ENCODE peak calls at places on chromosomes 3 and 15, in seven cellular contexts. One of them, this sample, is unnamed.

GRCh38 chr3:178325330-178325729 is 210.9 kb upstream of the KCNMB2 start:
- DNase-seq in MCF 10A: peak
- DNase-seq in SHP77 treated with DMSO at 0.1 percent for 48 hours: no peak
- DNase-seq in GM18507: no peak
- DNase-seq in activated naive CD8-positive, alpha-beta T cell treated with anti-CD3 and anti-CD28 coated beads for 36 hours: no peak
- DNase-seq in A549: no peak
- DNase-seq in HFFc6: peak
- DNase-seq in this sample: peak

GRCh38 chr15:90552162-90552928 is 22.6 kb downstream of the CRTC3 start:
- DNase-seq in MCF 10A: no peak
- DNase-seq in SHP77 treated with DMSO at 0.1 percent for 48 hours: no peak
- DNase-seq in GM18507: no peak
- DNase-seq in activated naive CD8-positive, alpha-beta T cell treated with anti-CD3 and anti-CD28 coated beads for 36 hours: no peak
- DNase-seq in A549: no peak
- DNase-seq in HFFc6: peak
- DNase-seq in this sample: peak

GRCh38 chr3:106589306-106589942 is 720.6 kb upstream of the CBLB start:
- DNase-seq in MCF 10A: peak
- DNase-seq in SHP77 treated with DMSO at 0.1 percent for 48 hours: no peak
- DNase-seq in GM18507: no peak
- DNase-seq in activated naive CD8-positive, alpha-beta T cell treated with anti-CD3 and anti-CD28 coated beads for 36 hours: no peak
- DNase-seq in A549: no peak
- DNase-seq in HFFc6: no peak
- DNase-seq in this sample: peak

GRCh38 chr3:74538669-74539068 is 75.8 kb downstream of the CNTN3 start:
- DNase-seq in MCF 10A: no peak
- DNase-seq in SHP77 treated with DMSO at 0.1 percent for 48 hours: no peak
- DNase-seq in GM18507: no peak
- DNase-seq in activated naive CD8-positive, alpha-beta T cell treated with anti-CD3 and anti-CD28 coated beads for 36 hours: no peak
- DNase-seq in A549: no peak
- DNase-seq in HFFc6: no peak
- DNase-seq in this sample: no peak

GRCh38 chr3:185172086-185173049 is 19.5 kb upstream of the C3orf70 start:
- DNase-seq in MCF 10A: no peak
- DNase-seq in SHP77 treated with DMSO at 0.1 percent for 48 hours: no peak
- DNase-seq in GM18507: no peak
- DNase-seq in activated naive CD8-positive, alpha-beta T cell treated with anti-CD3 and anti-CD28 coated beads for 36 hours: no peak
- DNase-seq in A549: no peak
- DNase-seq in HFFc6: no peak
- DNase-seq in this sample: no peak

GRCh38 chr15:34818531-34818930 is 23.2 kb upstream of the ACTC1 start:
- DNase-seq in MCF 10A: no peak
- DNase-seq in SHP77 treated with DMSO at 0.1 percent for 48 hours: no peak
- DNase-seq in GM18507: no peak
- DNase-seq in activated naive CD8-positive, alpha-beta T cell treated with anti-CD3 and anti-CD28 coated beads for 36 hours: no peak
- DNase-seq in A549: no peak
- DNase-seq in HFFc6: peak
- DNase-seq in this sample: peak

GRCh38 chr15:73570355-73571032 is 62.7 kb downstream of the NPTN start:
- DNase-seq in MCF 10A: no peak
- DNase-seq in SHP77 treated with DMSO at 0.1 percent for 48 hours: no peak
- DNase-seq in GM18507: no peak
- DNase-seq in activated naive CD8-positive, alpha-beta T cell treated with anti-CD3 and anti-CD28 coated beads for 36 hours: no peak
- DNase-seq in A549: no peak
- DNase-seq in HFFc6: no peak
- DNase-seq in this sample: no peak

GRCh38 chr15:66763186-66764066 is 61.4 kb downstream of the SMAD6 start:
- DNase-seq in MCF 10A: peak
- DNase-seq in SHP77 treated with DMSO at 0.1 percent for 48 hours: no peak
- DNase-seq in GM18507: no peak
- DNase-seq in activated naive CD8-positive, alpha-beta T cell treated with anti-CD3 and anti-CD28 coated beads for 36 hours: no peak
- DNase-seq in A549: no peak
- DNase-seq in HFFc6: no peak
- DNase-seq in this sample: no peak

GRCh38 chr15:44010114-44010513 is 183.3 kb downstream of the WDR76 start:
- DNase-seq in MCF 10A: no peak
- DNase-seq in SHP77 treated with DMSO at 0.1 percent for 48 hours: no peak
- DNase-seq in GM18507: no peak
- DNase-seq in activated naive CD8-positive, alpha-beta T cell treated with anti-CD3 and anti-CD28 coated beads for 36 hours: no peak
- DNase-seq in A549: no peak
- DNase-seq in HFFc6: peak
- DNase-seq in this sample: peak

GRCh38 chr3:134374791-134375541 is 719 bp upstream of the AMOTL2 start:
- DNase-seq in MCF 10A: peak
- DNase-seq in SHP77 treated with DMSO at 0.1 percent for 48 hours: no peak
- DNase-seq in GM18507: no peak
- DNase-seq in activated naive CD8-positive, alpha-beta T cell treated with anti-CD3 and anti-CD28 coated beads for 36 hours: no peak
- DNase-seq in A549: peak
- DNase-seq in HFFc6: peak
- DNase-seq in this sample: no peak

GRCh38 chr3:137020315-137020714 is 62.5 kb downstream of the IL20RB start:
- DNase-seq in MCF 10A: no peak
- DNase-seq in SHP77 treated with DMSO at 0.1 percent for 48 hours: no peak
- DNase-seq in GM18507: no peak
- DNase-seq in activated naive CD8-positive, alpha-beta T cell treated with anti-CD3 and anti-CD28 coated beads for 36 hours: no peak
- DNase-seq in A549: no peak
- DNase-seq in HFFc6: no peak
- DNase-seq in this sample: no peak

GRCh38 chr3:62159056-62159455 is 214.3 kb downstream of the FEZF2 start:
- DNase-seq in MCF 10A: no peak
- DNase-seq in SHP77 treated with DMSO at 0.1 percent for 48 hours: no peak
- DNase-seq in GM18507: no peak
- DNase-seq in activated naive CD8-positive, alpha-beta T cell treated with anti-CD3 and anti-CD28 coated beads for 36 hours: no peak
- DNase-seq in A549: no peak
- DNase-seq in HFFc6: no peak
- DNase-seq in this sample: no peak

GRCh38 chr3:161222662-161223061 is 1.6 kb downstream of the NMD3 start:
- DNase-seq in MCF 10A: peak
- DNase-seq in SHP77 treated with DMSO at 0.1 percent for 48 hours: no peak
- DNase-seq in GM18507: no peak
- DNase-seq in activated naive CD8-positive, alpha-beta T cell treated with anti-CD3 and anti-CD28 coated beads for 36 hours: no peak
- DNase-seq in A549: no peak
- DNase-seq in HFFc6: no peak
- DNase-seq in this sample: no peak

GRCh38 chr3:76551739-76552138 is 488.2 kb upstream of the ROBO2 start:
- DNase-seq in MCF 10A: no peak
- DNase-seq in SHP77 treated with DMSO at 0.1 percent for 48 hours: peak
- DNase-seq in GM18507: no peak
- DNase-seq in activated naive CD8-positive, alpha-beta T cell treated with anti-CD3 and anti-CD28 coated beads for 36 hours: no peak
- DNase-seq in A549: no peak
- DNase-seq in HFFc6: no peak
- DNase-seq in this sample: no peak

GRCh38 chr3:90039994-90040393 is 932.6 kb downstream of the EPHA3 start:
- DNase-seq in MCF 10A: no peak
- DNase-seq in SHP77 treated with DMSO at 0.1 percent for 48 hours: no peak
- DNase-seq in GM18507: no peak
- DNase-seq in activated naive CD8-positive, alpha-beta T cell treated with anti-CD3 and anti-CD28 coated beads for 36 hours: no peak
- DNase-seq in A549: no peak
- DNase-seq in HFFc6: no peak
- DNase-seq in this sample: no peak

GRCh38 chr3:72665701-72666443 is 182.4 kb downstream of the SHQ1 start:
- DNase-seq in MCF 10A: peak
- DNase-seq in SHP77 treated with DMSO at 0.1 percent for 48 hours: no peak
- DNase-seq in GM18507: peak
- DNase-seq in activated naive CD8-positive, alpha-beta T cell treated with anti-CD3 and anti-CD28 coated beads for 36 hours: peak
- DNase-seq in A549: peak
- DNase-seq in HFFc6: peak
- DNase-seq in this sample: no peak

GRCh38 chr3:179308006-179308405 is 14.8 kb upstream of the ZNF639 start:
- DNase-seq in MCF 10A: no peak
- DNase-seq in SHP77 treated with DMSO at 0.1 percent for 48 hours: no peak
- DNase-seq in GM18507: no peak
- DNase-seq in activated naive CD8-positive, alpha-beta T cell treated with anti-CD3 and anti-CD28 coated beads for 36 hours: no peak
- DNase-seq in A549: no peak
- DNase-seq in HFFc6: no peak
- DNase-seq in this sample: no peak

GRCh38 chr15:36469567-36469966 is 109.9 kb upstream of the CDIN1 start:
- DNase-seq in MCF 10A: no peak
- DNase-seq in SHP77 treated with DMSO at 0.1 percent for 48 hours: no peak
- DNase-seq in GM18507: no peak
- DNase-seq in activated naive CD8-positive, alpha-beta T cell treated with anti-CD3 and anti-CD28 coated beads for 36 hours: no peak
- DNase-seq in A549: no peak
- DNase-seq in HFFc6: peak
- DNase-seq in this sample: no peak

GRCh38 chr3:27723803-27724458 is 1.8 kb upstream of the EOMES start:
- DNase-seq in MCF 10A: no peak
- DNase-seq in SHP77 treated with DMSO at 0.1 percent for 48 hours: no peak
- DNase-seq in GM18507: no peak
- DNase-seq in activated naive CD8-positive, alpha-beta T cell treated with anti-CD3 and anti-CD28 coated beads for 36 hours: no peak
- DNase-seq in A549: no peak
- DNase-seq in HFFc6: no peak
- DNase-seq in this sample: no peak

GRCh38 chr3:48268381-48268935 is 27.6 kb downstream of the ZNF589 start:
- DNase-seq in MCF 10A: peak
- DNase-seq in SHP77 treated with DMSO at 0.1 percent for 48 hours: no peak
- DNase-seq in GM18507: no peak
- DNase-seq in activated naive CD8-positive, alpha-beta T cell treated with anti-CD3 and anti-CD28 coated beads for 36 hours: peak
- DNase-seq in A549: no peak
- DNase-seq in HFFc6: no peak
- DNase-seq in this sample: no peak

GRCh38 chr15:78414608-78415250 is 23.3 kb upstream of the IREB2 start:
- DNase-seq in MCF 10A: no peak
- DNase-seq in SHP77 treated with DMSO at 0.1 percent for 48 hours: no peak
- DNase-seq in GM18507: no peak
- DNase-seq in activated naive CD8-positive, alpha-beta T cell treated with anti-CD3 and anti-CD28 coated beads for 36 hours: no peak
- DNase-seq in A549: no peak
- DNase-seq in HFFc6: no peak
- DNase-seq in this sample: no peak

GRCh38 chr3:169112153-169112892 is 551.2 kb downstream of the MECOM start:
- DNase-seq in MCF 10A: peak
- DNase-seq in SHP77 treated with DMSO at 0.1 percent for 48 hours: no peak
- DNase-seq in GM18507: no peak
- DNase-seq in activated naive CD8-positive, alpha-beta T cell treated with anti-CD3 and anti-CD28 coated beads for 36 hours: no peak
- DNase-seq in A549: no peak
- DNase-seq in HFFc6: peak
- DNase-seq in this sample: no peak

GRCh38 chr15:65653341-65653740 is 31.6 kb downstream of the SLC24A1 start:
- DNase-seq in MCF 10A: no peak
- DNase-seq in SHP77 treated with DMSO at 0.1 percent for 48 hours: no peak
- DNase-seq in GM18507: no peak
- DNase-seq in activated naive CD8-positive, alpha-beta T cell treated with anti-CD3 and anti-CD28 coated beads for 36 hours: no peak
- DNase-seq in A549: no peak
- DNase-seq in HFFc6: peak
- DNase-seq in this sample: no peak

GRCh38 chr15:39685999-39686613 is 96.5 kb downstream of the FSIP1 start:
- DNase-seq in MCF 10A: peak
- DNase-seq in SHP77 treated with DMSO at 0.1 percent for 48 hours: peak
- DNase-seq in GM18507: no peak
- DNase-seq in activated naive CD8-positive, alpha-beta T cell treated with anti-CD3 and anti-CD28 coated beads for 36 hours: no peak
- DNase-seq in A549: peak
- DNase-seq in HFFc6: peak
- DNase-seq in this sample: no peak

GRCh38 chr15:29812384-29812694 is 9.9 kb downstream of the TJP1 start:
- DNase-seq in MCF 10A: peak
- DNase-seq in SHP77 treated with DMSO at 0.1 percent for 48 hours: no peak
- DNase-seq in GM18507: no peak
- DNase-seq in activated naive CD8-positive, alpha-beta T cell treated with anti-CD3 and anti-CD28 coated beads for 36 hours: no peak
- DNase-seq in A549: no peak
- DNase-seq in HFFc6: peak
- DNase-seq in this sample: no peak

GRCh38 chr3:53842436-53843194 is 3.6 kb downstream of the CHDH start:
- DNase-seq in MCF 10A: peak
- DNase-seq in SHP77 treated with DMSO at 0.1 percent for 48 hours: peak
- DNase-seq in GM18507: no peak
- DNase-seq in activated naive CD8-positive, alpha-beta T cell treated with anti-CD3 and anti-CD28 coated beads for 36 hours: no peak
- DNase-seq in A549: peak
- DNase-seq in HFFc6: no peak
- DNase-seq in this sample: no peak

GRCh38 chr3:192899540-192899982 is 18.1 kb downstream of the MB21D2 start:
- DNase-seq in MCF 10A: peak
- DNase-seq in SHP77 treated with DMSO at 0.1 percent for 48 hours: no peak
- DNase-seq in GM18507: no peak
- DNase-seq in activated naive CD8-positive, alpha-beta T cell treated with anti-CD3 and anti-CD28 coated beads for 36 hours: peak
- DNase-seq in A549: no peak
- DNase-seq in HFFc6: peak
- DNase-seq in this sample: peak

GRCh38 chr15:85421116-85421925 is 40.9 kb downstream of the AKAP13 start:
- DNase-seq in MCF 10A: no peak
- DNase-seq in SHP77 treated with DMSO at 0.1 percent for 48 hours: no peak
- DNase-seq in GM18507: no peak
- DNase-seq in activated naive CD8-positive, alpha-beta T cell treated with anti-CD3 and anti-CD28 coated beads for 36 hours: no peak
- DNase-seq in A549: no peak
- DNase-seq in HFFc6: no peak
- DNase-seq in this sample: no peak

GRCh38 chr3:54424283-54424682 is 301.9 kb downstream of the CACNA2D3 start:
- DNase-seq in MCF 10A: no peak
- DNase-seq in SHP77 treated with DMSO at 0.1 percent for 48 hours: no peak
- DNase-seq in GM18507: no peak
- DNase-seq in activated naive CD8-positive, alpha-beta T cell treated with anti-CD3 and anti-CD28 coated beads for 36 hours: no peak
- DNase-seq in A549: no peak
- DNase-seq in HFFc6: no peak
- DNase-seq in this sample: no peak

GRCh38 chr15:46956456-46956855 is 760.8 kb upstream of the SEMA6D start:
- DNase-seq in MCF 10A: no peak
- DNase-seq in SHP77 treated with DMSO at 0.1 percent for 48 hours: no peak
- DNase-seq in GM18507: no peak
- DNase-seq in activated naive CD8-positive, alpha-beta T cell treated with anti-CD3 and anti-CD28 coated beads for 36 hours: no peak
- DNase-seq in A549: no peak
- DNase-seq in HFFc6: no peak
- DNase-seq in this sample: no peak

GRCh38 chr3:170055209-170055608 is 17.4 kb downstream of the GPR160 start:
- DNase-seq in MCF 10A: peak
- DNase-seq in SHP77 treated with DMSO at 0.1 percent for 48 hours: no peak
- DNase-seq in GM18507: no peak
- DNase-seq in activated naive CD8-positive, alpha-beta T cell treated with anti-CD3 and anti-CD28 coated beads for 36 hours: peak
- DNase-seq in A549: no peak
- DNase-seq in HFFc6: peak
- DNase-seq in this sample: no peak

GRCh38 chr3:52385157-52385556 is 59.7 kb downstream of the SEMA3G start:
- DNase-seq in MCF 10A: peak
- DNase-seq in SHP77 treated with DMSO at 0.1 percent for 48 hours: peak
- DNase-seq in GM18507: peak
- DNase-seq in activated naive CD8-positive, alpha-beta T cell treated with anti-CD3 and anti-CD28 coated beads for 36 hours: peak
- DNase-seq in A549: peak
- DNase-seq in HFFc6: peak
- DNase-seq in this sample: no peak